ENCODE peak calls at places on chromosomes 3 and 15, in seven cellular contexts. D, Z, P, O, U, T and Y are unnamed samples.

GRCh38 chr15:90807687-90808086 is 60.7 kb upstream of the FURIN start:
- DNase-seq in Z (no peak), D (no peak), O (no peak), U (no peak), T (no peak), P (no peak), Y (peak)

GRCh38 chr15:88375234-88375926 is 91.8 kb downstream of the MRPL46 start:
- DNase-seq in D (peak), Z (peak), P (no peak), T (peak), O (peak), U (no peak), Y (no peak)

GRCh38 chr3:86793786-86794185 is 197.2 kb downstream of the VGLL3 start:
- DNase-seq in U (no peak), P (no peak), O (no peak), D (peak), Z (peak), T (peak), Y (peak)

GRCh38 chr15:29383367-29383766 is 113.7 kb upstream of the NSMCE3 start:
- DNase-seq in Z (no peak), D (no peak), U (no peak), O (no peak), P (no peak), T (no peak), Y (no peak)

GRCh38 chr3:171181907-171182690 is 155.6 kb upstream of the SLC2A2 start:
- DNase-seq in U (no peak), D (no peak), T (peak), O (no peak), Z (peak), P (no peak), Y (peak)

GRCh38 chr3:190339130-190339529 is 16.9 kb upstream of the CLDN1 start:
- DNase-seq in Z (no peak), O (no peak), D (no peak), P (peak), T (peak), U (no peak), Y (peak)

GRCh38 chr3:49673715-49674490 is at the start of gene APEH:
- DNase-seq in Z (peak), T (peak), O (peak), D (peak), P (peak), U (peak), Y (peak)

GRCh38 chr3:10464068-10464434 is 41.3 kb downstream of the ATP2B2 start:
- DNase-seq in Z (no peak), U (peak), O (no peak), P (no peak), T (no peak), D (no peak), Y (no peak)

GRCh38 chr15:29822100-29822684 is at the start of gene TJP1:
- DNase-seq in T (peak), O (peak), P (no peak), D (peak), U (no peak), Z (peak), Y (peak)

GRCh38 chr15:76196286-76196948 is 114.9 kb downstream of the ETFA start:
- DNase-seq in Z (peak), T (peak), U (peak), O (no peak), P (peak), D (peak), Y (peak)

GRCh38 chr3:114496874-114497273 is 203.0 kb downstream of the TIGIT start:
- DNase-seq in U (no peak), O (no peak), Z (peak), P (no peak), D (peak), T (peak), Y (peak)

GRCh38 chr15:59255647-59256380 is 49.2 kb downstream of the LDHAL6B start:
- DNase-seq in D (peak), U (no peak), Z (no peak), P (peak), O (no peak), T (peak), Y (no peak)

GRCh38 chr3:66037330-66037985 is 1.3 kb downstream of the MAGI1 start:
- DNase-seq in T (peak), P (no peak), O (no peak), D (peak), Z (peak), U (no peak), Y (peak)

GRCh38 chr3:53650424-53650823 is 156.0 kb downstream of the CACNA1D start:
- DNase-seq in D (no peak), Z (no peak), U (no peak), O (no peak), P (no peak), T (no peak), Y (no peak)

GRCh38 chr3:159532577-159532976 is 456.1 kb upstream of the IL12A start:
- DNase-seq in O (no peak), T (peak), Z (no peak), U (no peak), P (no peak), D (no peak), Y (no peak)

GRCh38 chr3:36496734-36497133 is 116.4 kb downstream of the STAC start:
- DNase-seq in T (no peak), Z (peak), U (no peak), D (no peak), O (no peak), P (no peak), Y (peak)

GRCh38 chr3:116980106-116980505 is 270.5 kb downstream of the TUSC7 start:
- DNase-seq in D (no peak), P (no peak), U (no peak), O (no peak), T (no peak), Z (no peak), Y (no peak)

GRCh38 chr3:127865941-127866340 is 43.6 kb upstream of the MGLL start:
- DNase-seq in D (peak), Z (peak), T (peak), U (no peak), P (peak), O (no peak), Y (peak)

GRCh38 chr3:123696796-123697195 is 111.9 kb upstream of the HACD2 start:
- DNase-seq in T (peak), O (no peak), Z (no peak), P (no peak), D (no peak), U (no peak), Y (no peak)

GRCh38 chr15:67079361-67079760 is 14.0 kb downstream of the SMAD3 start:
- DNase-seq in P (no peak), U (no peak), T (peak), D (no peak), Z (no peak), O (no peak), Y (no peak)

GRCh38 chr15:59439571-59439970 is 1.6 kb downstream of the FAM81A start:
- DNase-seq in T (no peak), P (no peak), D (no peak), O (no peak), Z (no peak), U (no peak), Y (no peak)

GRCh38 chr3:30315452-30315851 is 290.9 kb upstream of the TGFBR2 start:
- DNase-seq in D (no peak), P (no peak), O (no peak), Z (no peak), T (peak), U (no peak), Y (no peak)

GRCh38 chr3:194251007-194251406 is 100.1 kb downstream of the CPN2 start:
- DNase-seq in T (no peak), U (no peak), O (no peak), Z (no peak), P (no peak), D (no peak), Y (no peak)

GRCh38 chr3:194251891-194252560 is 99.1 kb downstream of the CPN2 start:
- DNase-seq in T (no peak), O (no peak), D (no peak), Z (no peak), U (no peak), P (no peak), Y (no peak)

GRCh38 chr3:194251461-194251860 is 99.7 kb downstream of the CPN2 start:
- DNase-seq in Z (no peak), P (no peak), O (no peak), D (no peak), U (no peak), T (no peak), Y (no peak)

GRCh38 chr3:194249323-194250103 is 101.6 kb downstream of the CPN2 start:
- DNase-seq in T (no peak), O (no peak), U (no peak), Z (peak), P (no peak), D (no peak), Y (no peak)

GRCh38 chr3:194250104-194251002 is 100.8 kb downstream of the CPN2 start:
- DNase-seq in P (no peak), T (peak), O (no peak), D (no peak), Z (peak), U (no peak), Y (peak)
- H3K4me2 ChIP-seq in P (no peak), T (no peak), O (no peak), D (no peak), Z (no peak), U (no peak), Y (no peak)

GRCh38 chr15:25062551-25063430 is 108.0 kb downstream of the SNRPN start:
- DNase-seq in D (no peak), T (no peak), U (no peak), P (no peak), Z (no peak), O (no peak), Y (no peak)
- H3K4me3 ChIP-seq in D (no peak), T (no peak), U (no peak), P (no peak), Z (no peak), O (no peak), Y (peak)

GRCh38 chr3:141346839-141347238 is 21.5 kb upstream of the ZBTB38 start:
- DNase-seq in P (no peak), O (no peak), U (no peak), Z (no peak), D (no peak), T (peak), Y (no peak)

GRCh38 chr3:141348848-141349247 is 19.5 kb upstream of the ZBTB38 start:
- DNase-seq in P (no peak), T (no peak), U (no peak), Z (no peak), O (no peak), D (no peak), Y (no peak)

GRCh38 chr3:141345528-141345927 is 22.8 kb upstream of the ZBTB38 start:
- DNase-seq in O (no peak), T (no peak), Z (no peak), P (no peak), U (no peak), D (no peak), Y (no peak)

GRCh38 chr3:141343824-141344223 is 24.5 kb upstream of the ZBTB38 start:
- DNase-seq in P (no peak), T (no peak), D (no peak), O (no peak), U (no peak), Z (no peak), Y (no peak)

DNA sequence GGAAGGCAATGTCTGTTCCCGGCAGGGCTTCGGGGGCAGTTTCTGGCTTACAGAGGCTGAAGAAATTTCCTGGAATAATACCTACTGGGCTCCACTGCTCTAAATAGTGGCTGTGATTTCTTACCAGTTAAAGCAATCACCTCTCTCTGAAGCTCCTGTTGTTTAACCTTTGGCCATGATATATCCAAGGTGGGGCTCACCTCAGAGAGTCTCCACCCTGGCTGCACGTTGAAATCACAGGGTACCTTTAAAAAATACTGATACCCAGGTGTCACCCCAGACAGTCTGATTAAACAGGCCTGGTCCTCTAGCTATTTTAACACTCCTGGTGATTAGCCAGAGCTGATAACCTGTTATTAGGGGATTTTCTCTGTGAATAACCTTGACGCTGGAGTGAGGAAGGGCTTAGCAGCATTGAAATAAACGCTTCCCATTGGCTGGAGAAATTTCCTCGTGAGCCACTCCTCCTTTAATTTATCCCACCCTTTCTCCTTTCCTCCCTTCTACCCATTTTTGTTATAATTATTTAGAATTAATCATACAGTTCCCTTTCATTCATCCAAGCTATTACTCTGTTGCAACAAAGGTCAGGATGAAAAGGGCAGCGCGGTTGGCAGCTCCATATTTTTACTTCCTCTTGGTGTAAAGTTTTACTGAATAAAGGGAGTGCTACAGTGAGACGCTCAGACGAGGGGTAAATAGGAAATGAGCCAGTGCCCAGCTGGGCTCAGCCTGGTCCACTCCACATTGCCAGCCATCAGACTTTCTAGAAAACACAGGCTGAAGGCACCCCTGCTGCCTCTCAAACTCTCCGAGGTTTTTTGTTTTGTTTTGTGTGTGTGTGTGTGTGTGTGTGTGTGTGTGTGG is 22.1 kb upstream of the ZBTB38 start:
- DNase-seq in Z (peak), D (no peak), T (no peak), P (no peak), O (no peak), U (no peak), Y (no peak)
- H3K4me2 ChIP-seq in Z (no peak), D (peak), T (no peak), P (no peak), O (no peak), U (no peak), Y (no peak)

GRCh38 chr3:93934366-93935046 is 39.2 kb downstream of the PROS1 start:
- DNase-seq in Z (no peak), D (no peak), U (no peak), T (no peak), P (no peak), O (no peak), Y (no peak)
- H3K4me3 ChIP-seq in Z (no peak), D (no peak), U (no peak), T (no peak), P (no peak), O (no peak), Y (no peak)

GRCh38 chr3:71129611-71130515 is 453.7 kb downstream of the FOXP1 start:
- DNase-seq in P (no peak), U (peak), T (peak), O (no peak), Z (peak), D (peak), Y (peak)
- H3K4me2 ChIP-seq in P (no peak), U (peak), T (peak), O (no peak), Z (peak), D (peak), Y (peak)